ENCODE peak calls at places on chromosome 19, in ten cellular contexts. K is fibroblast of mammary gland; O is brain microvascular endothelial cell; S is dorsolateral prefrontal cortex; U is OCI-LY7; Q is CD4-positive, alpha-beta T cell; H is neural progenitor cell; W is cardiac fibroblast; T is IMR-90; P is mesothelial cell of epicardium. D is an unnamed sample.

GRCh38 chr19:15290149-15290548 is 42.2 kb downstream of the BRD4 start:
- DNase-seq in K (no peak), O (no peak), S (no peak), U (no peak), Q (no peak), H (no peak), W (no peak), T (no peak), P (no peak), D (no peak)

GRCh38 chr19:46840157-46840942 is 10.3 kb downstream of the AP2S1 start:
- DNase-seq in K (peak), O (peak), S (peak), U (peak), Q (peak), H (peak), W (peak), T (peak), P (no peak), D (no peak)

GRCh38 chr19:54882758-54883157 is 8.7 kb downstream of the FCAR start:
- DNase-seq in K (no peak), O (no peak), S (no peak), U (peak), Q (no peak), H (no peak), W (no peak), T (no peak), P (no peak), D (no peak)

GRCh38 chr19:55270172-55270942 is 9.6 kb downstream of the HSPBP1 start:
- DNase-seq in K (no peak), O (no peak), S (no peak), U (no peak), Q (no peak), H (no peak), W (no peak), T (no peak), P (no peak), D (no peak)

GRCh38 chr19:46353730-46354528 is 7.0 kb downstream of the PPP5C start:
- DNase-seq in K (no peak), O (no peak), S (no peak), U (no peak), Q (no peak), H (no peak), W (no peak), T (no peak), P (no peak), D (no peak)

GRCh38 chr19:33291623-33292534 is 10.5 kb downstream of the CEBPA start:
- DNase-seq in K (no peak), O (no peak), S (no peak), U (no peak), Q (no peak), H (no peak), W (no peak), T (no peak), P (no peak), D (no peak)

GRCh38 chr19:13043285-13043684 is 48.0 kb downstream of the NFIX start:
- DNase-seq in K (no peak), O (no peak), S (no peak), U (peak), Q (no peak), H (no peak), W (no peak), T (no peak), P (no peak), D (no peak)

GRCh38 chr19:54191671-54192453 is 754 bp downstream of the TSEN34 start:
- DNase-seq in K (no peak), O (no peak), S (no peak), U (no peak), Q (no peak), H (no peak), W (no peak), T (peak), P (no peak), D (no peak)

GRCh38 chr19:8526345-8527062 is 12.5 kb upstream of the ZNF414 start:
- DNase-seq in K (peak), O (peak), S (peak), U (no peak), Q (no peak), H (peak), W (peak), T (peak), P (peak), D (no peak)

GRCh38 chr19:18000981-18001836 is 6.8 kb upstream of the ARRDC2 start:
- DNase-seq in K (peak), O (peak), S (peak), U (peak), Q (peak), H (peak), W (peak), T (peak), P (no peak), D (peak)

GRCh38 chr19:46270521-46271256 is 26.2 kb upstream of the HIF3A start:
- DNase-seq in K (no peak), O (no peak), S (no peak), U (no peak), Q (no peak), H (no peak), W (no peak), T (no peak), P (no peak), D (no peak)

GRCh38 chr19:43316591-43317319 is 36.7 kb upstream of the CD177 start:
- DNase-seq in K (peak), O (no peak), S (peak), U (no peak), Q (no peak), H (peak), W (peak), T (peak), P (no peak), D (no peak)

GRCh38 chr19:39057615-39058014 is 25.3 kb upstream of the FBXO27 start:
- DNase-seq in K (no peak), O (no peak), S (no peak), U (no peak), Q (no peak), H (no peak), W (no peak), T (no peak), P (no peak), D (no peak)

GRCh38 chr19:35142531-35143230 is 374 bp upstream of the FXYD7 start:
- DNase-seq in K (no peak), O (no peak), S (peak), U (peak), Q (peak), H (peak), W (no peak), T (no peak), P (no peak), D (no peak)

GRCh38 chr19:33247441-33247819 is 21.8 kb upstream of the SLC7A10 start:
- DNase-seq in K (no peak), O (no peak), S (no peak), U (no peak), Q (no peak), H (no peak), W (no peak), T (no peak), P (no peak), D (peak)

GRCh38 chr19:44807162-44807561 is 1.7 kb upstream of the BCAM start:
- DNase-seq in K (no peak), O (no peak), S (no peak), U (no peak), Q (no peak), H (no peak), W (no peak), T (no peak), P (no peak), D (no peak)

GRCh38 chr19:43395561-43395960 is 19.1 kb upstream of the TEX101 start:
- DNase-seq in K (no peak), O (no peak), S (no peak), U (no peak), Q (no peak), H (no peak), W (no peak), T (no peak), P (no peak), D (no peak)

GRCh38 chr19:33273881-33274662 is 28.3 kb downstream of the CEBPA start:
- DNase-seq in K (peak), O (peak), S (peak), U (no peak), Q (no peak), H (no peak), W (peak), T (peak), P (no peak), D (peak)

GRCh38 chr19:37905936-37906867 is at the start of gene WDR87:
- DNase-seq in K (no peak), O (no peak), S (peak), U (peak), Q (peak), H (peak), W (peak), T (no peak), P (no peak), D (no peak)

GRCh38 chr19:14363203-14364097 is 17.8 kb upstream of the ADGRE5 start:
- DNase-seq in K (peak), O (peak), S (peak), U (no peak), Q (peak), H (peak), W (peak), T (peak), P (peak), D (no peak)

GRCh38 chr19:55646889-55647731 is 902 bp upstream of the CCDC106 start:
- DNase-seq in K (no peak), O (no peak), S (no peak), U (peak), Q (no peak), H (peak), W (no peak), T (no peak), P (no peak), D (no peak)

GRCh38 chr19:7342143-7342542 is 6.6 kb upstream of the ARHGEF18 start:
- DNase-seq in K (no peak), O (no peak), S (no peak), U (no peak), Q (no peak), H (no peak), W (no peak), T (no peak), P (no peak), D (no peak)

GRCh38 chr19:5954293-5954692 is 23.6 kb downstream of the RANBP3 start:
- DNase-seq in K (no peak), O (no peak), S (no peak), U (no peak), Q (no peak), H (no peak), W (peak), T (peak), P (no peak), D (no peak)

GRCh38 chr19:18733196-18733647 is 49.7 kb downstream of the CRTC1 start:
- DNase-seq in K (peak), O (peak), S (no peak), U (no peak), Q (no peak), H (no peak), W (peak), T (peak), P (no peak), D (no peak)

GRCh38 chr19:13906910-13907309 is 909 bp downstream of the CC2D1A start:
- DNase-seq in K (no peak), O (no peak), S (no peak), U (no peak), Q (no peak), H (no peak), W (no peak), T (no peak), P (no peak), D (no peak)

GRCh38 chr19:3073159-3073563 is 10.9 kb upstream of the TLE5 start:
- DNase-seq in K (peak), O (peak), S (peak), U (no peak), Q (no peak), H (no peak), W (peak), T (peak), P (no peak), D (no peak)

GRCh38 chr19:12694641-12695040 is 1.8 kb downstream of the FBXW9 start:
- DNase-seq in K (no peak), O (no peak), S (no peak), U (no peak), Q (no peak), H (no peak), W (no peak), T (no peak), P (no peak), D (no peak)

GRCh38 chr19:15315101-15315500 is 17.2 kb downstream of the BRD4 start:
- DNase-seq in K (no peak), O (no peak), S (no peak), U (no peak), Q (no peak), H (no peak), W (no peak), T (no peak), P (no peak), D (no peak)

GRCh38 chr19:11535792-11536595 is 2.7 kb upstream of the CNN1 start:
- DNase-seq in K (peak), O (peak), S (peak), U (peak), Q (peak), H (peak), W (peak), T (peak), P (peak), D (peak)

GRCh38 chr19:8322638-8322997 is 1.3 kb downstream of the RPS28 start:
- DNase-seq in K (no peak), O (no peak), S (no peak), U (no peak), Q (no peak), H (no peak), W (no peak), T (no peak), P (no peak), D (no peak)

GRCh38 chr19:7177926-7178325 is 108.4 kb downstream of the ZNF557 start:
- DNase-seq in K (peak), O (no peak), S (no peak), U (no peak), Q (no peak), H (no peak), W (peak), T (peak), P (no peak), D (no peak)

GRCh38 chr19:1070931-1071791 is 4.2 kb downstream of the ARHGAP45 start:
- DNase-seq in K (no peak), O (no peak), S (no peak), U (no peak), Q (no peak), H (peak), W (no peak), T (no peak), P (no peak), D (no peak)
- TF ChIP-seq CTCF in K (no peak), O (no peak), S (no peak), U (no peak), Q (no peak), H (no peak), W (no peak), T (no peak), P (no peak), D (no peak)

GRCh38 chr19:36686365-36687213 is 823 bp upstream of the ZNF567 start:
- DNase-seq in K (peak), O (peak), S (peak), U (no peak), Q (no peak), H (peak), W (peak), T (peak), P (no peak), D (no peak)
- TF ChIP-seq CTCF in K (no peak), O (no peak), S (no peak), U (no peak), Q (no peak), H (no peak), W (no peak), T (no peak), P (no peak), D (no peak)

DNA sequence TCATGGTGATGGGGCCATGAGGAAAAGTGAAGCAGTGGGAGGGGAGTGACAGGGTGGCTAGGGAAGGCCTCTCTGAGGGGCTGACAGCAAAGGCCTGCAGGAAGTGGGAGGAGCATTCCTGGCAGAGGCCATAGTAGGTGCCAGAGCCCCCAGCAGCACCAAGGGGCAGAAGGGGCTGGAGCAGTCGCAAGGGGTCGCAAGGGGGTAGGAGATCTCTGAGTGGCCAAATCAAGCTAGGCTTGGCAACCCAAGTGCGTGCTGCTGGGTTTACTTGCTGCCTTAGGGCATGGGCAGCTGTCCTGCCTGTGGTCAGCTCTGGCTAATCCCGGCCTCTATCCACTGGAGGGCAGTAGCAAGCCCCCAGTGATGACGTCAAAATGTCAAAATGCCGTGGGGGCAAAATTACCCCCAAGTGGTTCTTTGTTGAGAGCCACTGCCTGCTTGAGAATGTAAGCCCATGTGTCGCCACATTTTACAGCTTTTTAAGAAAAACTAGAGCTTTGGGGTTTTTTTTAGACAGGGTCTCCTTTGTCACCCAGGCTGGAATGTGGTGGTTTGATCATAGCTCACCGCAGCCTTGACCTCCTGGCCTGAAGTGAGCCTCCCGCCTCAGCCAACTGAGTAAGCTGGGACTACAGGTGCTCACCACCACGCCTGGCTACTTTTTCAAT is 11.8 kb downstream of the CCDC97 start:
- DNase-seq in K (peak), O (peak), S (no peak), U (peak), Q (no peak), H (peak), W (peak), T (peak), P (no peak), D (no peak)
- TF ChIP-seq CTCF in K (peak), O (peak), S (peak), U (peak), Q (no peak), H (peak), W (peak), T (peak), P (no peak), D (peak)

GRCh38 chr19:16339361-16339725 is 14.7 kb downstream of the KLF2 start:
- DNase-seq in K (no peak), O (no peak), S (no peak), U (no peak), Q (no peak), H (no peak), W (no peak), T (no peak), P (no peak), D (no peak)

GRCh38 chr19:16340092-16340491 is 15.5 kb downstream of the KLF2 start:
- DNase-seq in K (no peak), O (peak), S (no peak), U (no peak), Q (no peak), H (no peak), W (no peak), T (peak), P (no peak), D (no peak)

GRCh38 chr19:16340654-16341053 is 16.0 kb downstream of the KLF2 start:
- DNase-seq in K (no peak), O (no peak), S (no peak), U (no peak), Q (no peak), H (no peak), W (no peak), T (no peak), P (no peak), D (no peak)

GRCh38 chr19:16337809-16338469 is 13.3 kb downstream of the KLF2 start:
- DNase-seq in K (no peak), O (no peak), S (no peak), U (no peak), Q (no peak), H (no peak), W (no peak), T (no peak), P (no peak), D (no peak)

DNA sequence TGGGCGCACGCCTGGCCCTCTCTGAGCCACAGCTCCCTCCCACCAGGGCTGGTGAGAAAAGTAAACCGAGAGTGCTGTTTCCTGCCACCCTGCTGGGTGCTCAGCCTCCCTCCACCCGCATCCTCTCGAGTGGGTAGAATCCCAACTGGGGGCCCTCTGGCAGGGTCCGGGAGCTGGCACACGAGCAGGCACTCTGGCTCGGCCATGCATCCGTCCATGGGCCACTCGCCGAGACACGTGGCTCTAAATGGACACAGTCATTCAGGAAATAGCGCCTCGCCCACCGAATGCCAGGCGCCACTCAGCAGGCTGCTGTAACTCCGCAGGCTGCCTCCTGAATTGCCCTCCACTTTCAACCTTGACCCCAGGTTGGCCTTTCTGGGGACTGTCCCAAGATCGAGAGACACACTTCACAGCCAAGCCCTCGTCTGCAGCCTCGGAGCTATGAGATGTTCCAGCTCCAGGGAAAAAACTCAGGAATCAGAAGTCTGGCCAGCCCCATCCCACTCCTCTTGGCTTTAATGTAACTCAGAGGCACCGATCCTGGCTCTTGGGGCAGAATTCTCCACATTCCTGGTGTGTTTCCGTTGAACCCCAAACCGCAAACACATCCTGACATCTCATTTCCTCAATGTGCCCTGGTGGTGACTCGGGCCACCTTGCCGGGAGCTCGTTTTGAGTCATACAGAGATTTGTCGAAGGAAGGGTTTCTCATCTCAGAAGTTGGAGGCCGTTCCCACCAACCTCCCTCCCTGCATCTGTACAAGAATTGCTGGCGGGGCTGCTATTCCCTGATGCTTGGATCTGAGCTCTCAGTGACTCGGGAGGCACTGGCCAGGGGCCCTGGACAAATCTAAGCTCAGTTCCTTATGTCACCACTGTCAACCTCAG is 14.1 kb downstream of the KLF2 start:
- DNase-seq in K (peak), O (peak), S (no peak), U (peak), Q (peak), H (no peak), W (peak), T (peak), P (no peak), D (peak)
- TF ChIP-seq CTCF in K (peak), O (peak), S (no peak), U (no peak), Q (peak), H (no peak), W (no peak), T (peak), P (no peak), D (peak)